ENCODE peak calls at places on chromosomes 11 and 22, in nine cellular contexts. G is heart left ventricle; V is tibial nerve; L is activated CD4-positive, alpha-beta T cell treated with anti-CD3 and anti-CD28 coated beads for 48 hours; O is NCI-H510A treated with DMSO at 0.1 percent for 48 hours; Z is mucosa of gallbladder; S is activated naive CD4-positive, alpha-beta T cell; X is fibroblast of lung; W is AG08395. I is an unnamed sample.

GRCh38 chr11:28759311-28759710 is 651.1 kb downstream of the METTL15 start:
- DNase-seq in G (no peak), V (no peak), L (no peak), O (no peak), Z (peak), S (no peak), X (no peak), W (no peak), I (peak)

GRCh38 chr11:126312903-126313460 is 9.1 kb downstream of the DCPS start:
- DNase-seq in G (no peak), V (no peak), L (no peak), O (no peak), Z (no peak), S (no peak), X (no peak), W (no peak), I (no peak)

GRCh38 chr22:36182056-36182455 is 19.6 kb downstream of the APOL4 start:
- DNase-seq in G (no peak), V (no peak), L (no peak), O (no peak), Z (no peak), S (no peak), X (no peak), W (no peak), I (no peak)

GRCh38 chr22:30855677-30856518 is 112.7 kb downstream of the MORC2 start:
- DNase-seq in G (no peak), V (no peak), L (no peak), O (no peak), Z (no peak), S (no peak), X (no peak), W (peak), I (no peak)

GRCh38 chr11:65435330-65435931 is 12.8 kb downstream of the NEAT1 start:
- DNase-seq in G (no peak), V (peak), L (no peak), O (no peak), Z (no peak), S (no peak), X (peak), W (no peak), I (peak)

GRCh38 chr11:95135155-95135554 is 45.5 kb downstream of the ENDOD1 start:
- DNase-seq in G (no peak), V (no peak), L (no peak), O (no peak), Z (no peak), S (no peak), X (no peak), W (no peak), I (peak)

GRCh38 chr11:23865341-23865975 is 631.4 kb upstream of the LUZP2 start:
- DNase-seq in G (no peak), V (no peak), L (no peak), O (peak), Z (no peak), S (no peak), X (no peak), W (peak), I (peak)

GRCh38 chr22:21923163-21923561 is 29.5 kb downstream of the PPM1F start:
- DNase-seq in G (no peak), V (no peak), L (no peak), O (no peak), Z (no peak), S (no peak), X (no peak), W (no peak), I (no peak)

GRCh38 chr22:48869788-48870187 is 957.9 kb downstream of the BRD1 start:
- DNase-seq in G (no peak), V (no peak), L (no peak), O (no peak), Z (no peak), S (no peak), X (no peak), W (no peak), I (no peak)

GRCh38 chr11:45266693-45267451 is 19.3 kb downstream of the SYT13 start:
- DNase-seq in G (no peak), V (no peak), L (peak), O (no peak), Z (peak), S (no peak), X (no peak), W (no peak), I (no peak)

GRCh38 chr22:35547993-35548761 is 7.5 kb downstream of the RASD2 start:
- DNase-seq in G (no peak), V (no peak), L (no peak), O (no peak), Z (no peak), S (no peak), X (no peak), W (no peak), I (no peak)

GRCh38 chr11:116488836-116489389 is 283.9 kb downstream of the BUD13 start:
- DNase-seq in G (no peak), V (no peak), L (no peak), O (no peak), Z (no peak), S (no peak), X (no peak), W (no peak), I (no peak)

GRCh38 chr22:32612834-32613233 is 138.2 kb downstream of the FBXO7 start:
- DNase-seq in G (no peak), V (no peak), L (no peak), O (no peak), Z (no peak), S (no peak), X (no peak), W (no peak), I (no peak)

GRCh38 chr11:84993386-84993785 is 633.8 kb downstream of the DLG2 start:
- DNase-seq in G (no peak), V (no peak), L (no peak), O (no peak), Z (no peak), S (no peak), X (no peak), W (no peak), I (no peak)

GRCh38 chr11:65435981-65436411 is 13.4 kb downstream of the NEAT1 start:
- DNase-seq in G (peak), V (peak), L (no peak), O (no peak), Z (no peak), S (no peak), X (peak), W (no peak), I (peak)

GRCh38 chr22:29751139-29751538 is 15.7 kb downstream of the ZMAT5 start:
- DNase-seq in G (no peak), V (no peak), L (peak), O (no peak), Z (no peak), S (no peak), X (no peak), W (no peak), I (no peak)

GRCh38 chr11:14015711-14016110 is 53.2 kb downstream of the SPON1 start:
- DNase-seq in G (no peak), V (no peak), L (no peak), O (no peak), Z (peak), S (no peak), X (peak), W (peak), I (peak)

GRCh38 chr11:69409812-69410645 is 71.4 kb upstream of the LINC01488 start:
- DNase-seq in G (no peak), V (no peak), L (no peak), O (no peak), Z (no peak), S (no peak), X (no peak), W (no peak), I (no peak)

GRCh38 chr11:122741613-122742012 is 86.1 kb downstream of the UBASH3B start:
- DNase-seq in G (peak), V (peak), L (no peak), O (no peak), Z (peak), S (no peak), X (peak), W (peak), I (no peak)

GRCh38 chr11:46391578-46392420 is at the start of gene CHRM4:
- DNase-seq in G (no peak), V (no peak), L (peak), O (no peak), Z (no peak), S (no peak), X (peak), W (no peak), I (peak)

GRCh38 chr22:33579448-33580093 is 340.7 kb downstream of the LARGE1 start:
- DNase-seq in G (peak), V (peak), L (peak), O (peak), Z (peak), S (no peak), X (peak), W (peak), I (peak)

GRCh38 chr11:86740628-86741488 is 59.5 kb upstream of the PRSS23 start:
- DNase-seq in G (peak), V (peak), L (peak), O (no peak), Z (peak), S (no peak), X (peak), W (peak), I (peak)

GRCh38 chr22:27474112-27474571 is 327.4 kb downstream of the MN1 start:
- DNase-seq in G (no peak), V (no peak), L (no peak), O (no peak), Z (no peak), S (no peak), X (no peak), W (no peak), I (peak)

GRCh38 chr11:26348776-26349175 is 16.8 kb downstream of the ANO3 start:
- DNase-seq in G (no peak), V (no peak), L (no peak), O (no peak), Z (no peak), S (no peak), X (peak), W (no peak), I (no peak)

GRCh38 chr22:23163665-23164064 is 16.6 kb upstream of the BCR start:
- DNase-seq in G (peak), V (peak), L (no peak), O (no peak), Z (peak), S (no peak), X (peak), W (peak), I (peak)

GRCh38 chr22:37556750-37557149 is 3.5 kb upstream of the CDC42EP1 start:
- DNase-seq in G (no peak), V (no peak), L (no peak), O (no peak), Z (no peak), S (no peak), X (no peak), W (no peak), I (peak)

GRCh38 chr11:8714622-8715225 is 32.1 kb downstream of the RPL27A start:
- DNase-seq in G (no peak), V (no peak), L (no peak), O (no peak), Z (no peak), S (no peak), X (no peak), W (no peak), I (no peak)

GRCh38 chr11:70233511-70233919 is 30.4 kb downstream of the FADD start:
- DNase-seq in G (no peak), V (no peak), L (peak), O (no peak), Z (peak), S (no peak), X (peak), W (peak), I (peak)

GRCh38 chr11:86182976-86183584 is 61.5 kb upstream of the EED start:
- DNase-seq in G (no peak), V (no peak), L (peak), O (no peak), Z (peak), S (no peak), X (no peak), W (no peak), I (no peak)

GRCh38 chr22:45262931-45263789 is 21.6 kb upstream of the UPK3A start:
- DNase-seq in G (peak), V (no peak), L (no peak), O (peak), Z (no peak), S (no peak), X (no peak), W (no peak), I (no peak)

GRCh38 chr11:2139118-2139490 is at the start of gene IGF2:
- DNase-seq in G (no peak), V (no peak), L (no peak), O (no peak), Z (no peak), S (no peak), X (peak), W (no peak), I (peak)

GRCh38 chr11:102494216-102494615 is 36.3 kb downstream of the MMP7 start:
- DNase-seq in G (no peak), V (no peak), L (no peak), O (no peak), Z (peak), S (no peak), X (no peak), W (peak), I (peak)

GRCh38 chr11:114290503-114291239 is 5.5 kb upstream of the NNMT start:
- DNase-seq in G (no peak), V (no peak), L (no peak), O (no peak), Z (no peak), S (no peak), X (no peak), W (no peak), I (no peak)

GRCh38 chr11:58061813-58062212 is 31.1 kb downstream of the OR6Q1 start:
- DNase-seq in G (no peak), V (no peak), L (no peak), O (no peak), Z (no peak), S (no peak), X (peak), W (peak), I (peak)

GRCh38 chr11:16893456-16894076 is 120.6 kb downstream of the PLEKHA7 start:
- DNase-seq in G (no peak), V (no peak), L (no peak), O (no peak), Z (no peak), S (no peak), X (no peak), W (no peak), I (no peak)

GRCh38 chr11:65890324-65891179 is at the start of gene CCDC85B:
- DNase-seq in G (peak), V (peak), L (peak), O (peak), Z (peak), S (peak), X (peak), W (peak), I (peak)

GRCh38 chr11:132744771-132745170 is 787.5 kb downstream of the OPCML start:
- DNase-seq in G (no peak), V (no peak), L (no peak), O (no peak), Z (no peak), S (no peak), X (no peak), W (peak), I (no peak)

GRCh38 chr11:116775975-116776374 is 3.2 kb upstream of the BUD13 start:
- DNase-seq in G (no peak), V (no peak), L (peak), O (no peak), Z (no peak), S (no peak), X (no peak), W (no peak), I (no peak)

GRCh38 chr22:43562843-43563242 is 151.0 kb downstream of the MPPED1 start:
- DNase-seq in G (no peak), V (no peak), L (no peak), O (no peak), Z (peak), S (no peak), X (no peak), W (no peak), I (no peak)

I was measured in astrocyte of the hippocampus.